ENCODE peak calls at places on chromosomes 16 and 17, in five cellular contexts. R is activated CD4-positive, CD25-positive, alpha-beta regulatory T cell treated with anti-CD3 and anti-CD28 coated beads, Interleukin-2, amount 50 U/mL, for 72 hours; K is CD8-positive, alpha-beta memory T cell; B is naive B cell; J is H9. P is an unnamed sample.

GRCh38 chr17:80084773-80085172 is 16.6 kb upstream of the GAA start:
- DNase-seq in R (no peak), K (no peak), B (no peak), J (no peak), P (no peak)

GRCh38 chr17:45384047-45384799 is 48.4 kb downstream of the ARHGAP27 start:
- DNase-seq in R (no peak), K (no peak), B (no peak), J (no peak), P (no peak)

GRCh38 chr17:83015511-83015910 is 63.9 kb upstream of the METRNL start:
- DNase-seq in R (no peak), K (no peak), B (no peak), J (no peak), P (no peak)

GRCh38 chr17:70661342-70662222 is 492.2 kb downstream of the KCNJ2 start:
- DNase-seq in R (no peak), K (no peak), B (no peak), J (no peak), P (no peak)

GRCh38 chr17:56577190-56577589 is 16.3 kb upstream of the NOG start:
- DNase-seq in R (no peak), K (no peak), B (no peak), J (no peak), P (no peak)

GRCh38 chr17:31130286-31131224 is 35.8 kb downstream of the NF1 start:
- DNase-seq in R (no peak), K (no peak), B (no peak), J (peak), P (no peak)

GRCh38 chr17:77496401-77496801 is 355.6 kb downstream of the SEC14L1 start:
- DNase-seq in R (no peak), K (no peak), B (no peak), J (no peak), P (no peak)

GRCh38 chr17:8857919-8858318 is 9.6 kb downstream of the PIK3R6 start:
- DNase-seq in R (peak), K (no peak), B (peak), J (peak), P (no peak)

GRCh38 chr17:5364156-5364555 is 55.3 kb downstream of the NUP88 start:
- DNase-seq in R (no peak), K (no peak), B (no peak), J (no peak), P (no peak)

GRCh38 chr17:9956474-9957131 is 51.5 kb upstream of the RCVRN start:
- DNase-seq in R (no peak), K (no peak), B (no peak), J (no peak), P (no peak)

GRCh38 chr17:27381007-27381501 is 75.2 kb upstream of the KSR1 start:
- DNase-seq in R (peak), K (peak), B (peak), J (peak), P (peak)

GRCh38 chr17:35774499-35774898 is 13.8 kb downstream of the C17orf50 start:
- DNase-seq in R (no peak), K (no peak), B (no peak), J (no peak), P (no peak)

GRCh38 chr16:27740496-27741201 is 190.7 kb downstream of the KATNIP start:
- DNase-seq in R (no peak), K (no peak), B (no peak), J (no peak), P (no peak)

GRCh38 chr16:19130852-19131808 is 17.4 kb downstream of the ITPRIPL2 start:
- DNase-seq in R (no peak), K (no peak), B (no peak), J (no peak), P (no peak)

GRCh38 chr17:78826426-78826825 is 14.2 kb downstream of the USP36 start:
- DNase-seq in R (no peak), K (no peak), B (no peak), J (no peak), P (no peak)

P was measured in activated effector memory CD4-positive, alpha-beta T cell treated with Interleukin-2 at 50 U/mL for 16 hours.